ENCODE peak calls at places on chromosomes 12 and 14, in eight cellular contexts. One of them, this sample, is unnamed.

GRCh38 chr12:24133385-24133784 is 183.9 kb upstream of the SOX5 start:
- DNase-seq in H1: peak; percentile 71
- DNase-seq in osteocyte: no peak
- DNase-seq in neural crest cell: no peak
- DNase-seq in fibroblast of lung: no peak
- DNase-seq in endodermal cell: peak; percentile 95
- DNase-seq in AG09309: no peak
- DNase-seq in astrocyte of the spinal cord: no peak
- DNase-seq in this sample: no peak

GRCh38 chr12:123546281-123546680 is 12.8 kb upstream of the RILPL1 start:
- DNase-seq in H1: no peak
- DNase-seq in osteocyte: no peak
- DNase-seq in neural crest cell: no peak
- DNase-seq in fibroblast of lung: peak; percentile 6
- DNase-seq in endodermal cell: peak; percentile 61
- DNase-seq in AG09309: no peak
- DNase-seq in astrocyte of the spinal cord: no peak
- DNase-seq in this sample: no peak

GRCh38 chr14:22977434-22977683 is 5.0 kb downstream of the AJUBA start:
- DNase-seq in H1: no peak
- DNase-seq in osteocyte: no peak
- DNase-seq in neural crest cell: no peak
- DNase-seq in fibroblast of lung: no peak
- DNase-seq in endodermal cell: no peak
- DNase-seq in AG09309: no peak
- DNase-seq in astrocyte of the spinal cord: no peak
- DNase-seq in this sample: no peak

GRCh38 chr12:53561590-53561953 is 54.3 kb upstream of the NPFF start:
- DNase-seq in H1: no peak
- DNase-seq in osteocyte: no peak
- DNase-seq in neural crest cell: no peak
- DNase-seq in fibroblast of lung: peak; percentile 88
- DNase-seq in endodermal cell: no peak
- DNase-seq in AG09309: peak; percentile 73
- DNase-seq in astrocyte of the spinal cord: peak; percentile 93
- DNase-seq in this sample: no peak

GRCh38 chr14:94113490-94113889 is 3.0 kb downstream of the IFI27 start:
- DNase-seq in H1: no peak
- DNase-seq in osteocyte: no peak
- DNase-seq in neural crest cell: no peak
- DNase-seq in fibroblast of lung: no peak
- DNase-seq in endodermal cell: peak; percentile 17
- DNase-seq in AG09309: no peak
- DNase-seq in astrocyte of the spinal cord: peak; percentile 42
- DNase-seq in this sample: no peak

GRCh38 chr12:104352106-104352713 is 48.7 kb downstream of the EID3 start:
- DNase-seq in H1: peak; percentile 29
- DNase-seq in osteocyte: peak; percentile 21
- DNase-seq in neural crest cell: no peak
- DNase-seq in fibroblast of lung: no peak
- DNase-seq in endodermal cell: peak; percentile 38
- DNase-seq in AG09309: no peak
- DNase-seq in astrocyte of the spinal cord: no peak
- DNase-seq in this sample: no peak

GRCh38 chr14:54730156-54730961 is 163.4 kb downstream of the SAMD4A start:
- DNase-seq in H1: no peak
- DNase-seq in osteocyte: peak; percentile 19
- DNase-seq in neural crest cell: no peak
- DNase-seq in fibroblast of lung: peak; percentile 72
- DNase-seq in endodermal cell: no peak
- DNase-seq in AG09309: peak; percentile 48
- DNase-seq in astrocyte of the spinal cord: peak; percentile 62
- DNase-seq in this sample: no peak

GRCh38 chr14:89469210-89470198 is 52.5 kb upstream of the FOXN3 start:
- DNase-seq in H1: no peak
- DNase-seq in osteocyte: no peak
- DNase-seq in neural crest cell: no peak
- DNase-seq in fibroblast of lung: no peak
- DNase-seq in endodermal cell: no peak
- DNase-seq in AG09309: no peak
- DNase-seq in astrocyte of the spinal cord: no peak
- DNase-seq in this sample: no peak

GRCh38 chr12:128578045-128578444 is 245.7 kb downstream of the SLC15A4 start:
- DNase-seq in H1: no peak
- DNase-seq in osteocyte: no peak
- DNase-seq in neural crest cell: no peak
- DNase-seq in fibroblast of lung: no peak
- DNase-seq in endodermal cell: no peak
- DNase-seq in AG09309: no peak
- DNase-seq in astrocyte of the spinal cord: no peak
- DNase-seq in this sample: peak; percentile 53

DNA sequence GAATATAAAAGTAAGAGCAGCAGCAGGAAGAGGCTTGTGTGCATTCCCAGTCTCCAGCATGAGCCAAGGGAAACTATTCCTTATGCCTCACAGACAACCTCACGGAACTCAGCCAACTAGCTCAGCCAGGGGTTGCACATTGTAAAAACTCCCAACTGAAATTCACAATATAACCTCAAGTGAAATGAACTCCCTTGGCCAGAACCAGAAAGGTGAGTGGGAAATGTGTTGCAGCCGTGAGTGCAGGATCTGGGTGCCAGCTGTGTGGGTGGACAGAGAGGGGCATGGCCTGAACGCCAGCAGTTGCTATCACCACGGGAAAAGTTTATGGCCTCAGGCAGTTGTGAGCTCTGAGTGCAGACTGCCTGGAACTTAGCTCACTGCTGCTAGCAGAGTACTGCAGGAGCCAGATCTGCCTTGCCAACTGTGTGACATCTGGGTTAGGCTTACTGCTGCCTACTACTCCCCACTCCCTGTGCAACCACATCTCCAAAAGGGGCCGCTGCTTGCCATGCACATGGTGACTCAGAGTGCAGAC is 2.3 kb upstream of the CLEC1A start:
- DNase-seq in H1: no peak
- DNase-seq in osteocyte: no peak
- DNase-seq in neural crest cell: no peak
- DNase-seq in fibroblast of lung: peak; percentile 45
- DNase-seq in endodermal cell: no peak
- DNase-seq in AG09309: peak; percentile 58
- DNase-seq in astrocyte of the spinal cord: peak; percentile 44
- DNase-seq in this sample: no peak
- TF ChIP-seq CTCF in H1: no peak
- TF ChIP-seq CTCF in osteocyte: no peak
- TF ChIP-seq CTCF in neural crest cell: no peak
- TF ChIP-seq CTCF in fibroblast of lung: no peak
- TF ChIP-seq CTCF in endodermal cell: no peak
- TF ChIP-seq CTCF in AG09309: no peak
- TF ChIP-seq CTCF in astrocyte of the spinal cord: no peak
- TF ChIP-seq CTCF in this sample: no peak

DNA sequence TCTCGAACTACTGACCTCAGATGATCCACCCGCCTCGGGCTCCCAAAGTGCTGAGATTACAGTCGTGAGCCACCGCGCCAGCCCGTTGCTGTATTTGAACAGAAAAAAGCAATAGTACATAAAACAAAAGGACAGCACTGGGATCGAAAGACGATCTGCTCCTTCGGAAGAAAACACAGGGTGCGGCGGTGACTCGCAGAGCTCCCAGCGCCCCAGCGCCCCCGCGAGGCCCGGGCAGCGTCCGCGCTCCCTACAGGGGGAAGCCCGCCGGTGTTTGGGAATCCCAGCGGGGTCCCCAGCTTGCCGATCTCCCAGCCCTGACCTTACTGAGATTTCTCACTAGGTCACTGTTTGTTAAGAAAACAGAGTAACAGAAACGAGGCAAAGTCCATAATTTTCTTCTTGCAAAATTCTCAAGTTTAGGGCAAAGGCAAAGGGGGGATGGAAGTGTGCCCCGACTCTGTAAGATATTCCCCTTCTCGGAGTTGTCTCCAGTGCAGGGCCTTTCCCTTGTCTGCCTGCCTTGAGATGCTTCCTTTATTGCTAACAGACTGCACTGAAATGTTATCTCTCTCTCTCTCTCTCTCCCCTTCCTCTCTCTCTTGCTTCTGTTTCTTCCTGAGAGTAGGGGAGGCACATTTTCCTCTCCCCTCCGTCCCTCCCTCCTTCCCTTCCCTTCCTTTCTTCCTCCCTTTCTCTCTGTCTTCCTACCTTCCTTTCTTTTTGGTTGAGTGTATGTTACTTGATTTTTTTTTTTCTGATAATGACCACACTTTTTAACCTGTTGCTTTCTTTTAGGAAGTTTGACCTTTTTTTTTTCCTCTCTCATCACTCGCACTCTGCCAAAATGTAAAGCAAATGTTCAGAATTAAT is 92.0 kb downstream of the TMEM30B start:
- DNase-seq in H1: peak; percentile 83
- DNase-seq in osteocyte: peak; percentile 92
- DNase-seq in neural crest cell: peak; percentile 30
- DNase-seq in fibroblast of lung: peak; percentile 84
- DNase-seq in endodermal cell: peak; percentile 91
- DNase-seq in AG09309: no peak
- DNase-seq in astrocyte of the spinal cord: peak; percentile 90
- DNase-seq in this sample: no peak
- TF ChIP-seq CTCF in H1: peak; percentile 49
- TF ChIP-seq CTCF in osteocyte: peak; percentile 82
- TF ChIP-seq CTCF in neural crest cell: peak; percentile 51
- TF ChIP-seq CTCF in fibroblast of lung: peak; percentile 56
- TF ChIP-seq CTCF in endodermal cell: peak; percentile 83
- TF ChIP-seq CTCF in AG09309: peak; percentile 55
- TF ChIP-seq CTCF in astrocyte of the spinal cord: peak; percentile 81
- TF ChIP-seq CTCF in this sample: peak; percentile 30

DNA sequence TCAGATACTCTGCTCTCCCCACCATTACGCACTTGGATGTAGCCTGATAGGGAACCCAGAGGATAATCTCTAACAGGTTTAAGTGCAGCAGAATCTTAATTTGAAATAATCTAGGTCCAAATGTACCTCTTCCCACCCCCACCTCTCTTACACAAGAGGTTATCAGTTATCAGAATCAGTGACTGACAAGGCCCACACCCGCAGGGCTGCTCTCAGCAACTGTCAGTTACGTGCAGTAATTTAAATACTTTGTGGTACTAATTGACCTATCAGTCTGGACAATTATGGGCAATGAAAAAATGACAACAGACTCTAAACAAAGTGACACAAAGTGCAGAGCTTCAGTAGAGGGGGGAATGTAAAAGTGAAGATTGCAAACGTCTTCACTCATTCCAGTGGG is 74.0 kb downstream of the CLIP1 start:
- DNase-seq in H1: no peak
- DNase-seq in osteocyte: peak; percentile 30
- DNase-seq in neural crest cell: no peak
- DNase-seq in fibroblast of lung: no peak
- DNase-seq in endodermal cell: no peak
- DNase-seq in AG09309: no peak
- DNase-seq in astrocyte of the spinal cord: no peak
- DNase-seq in this sample: no peak
- TF ChIP-seq CTCF in H1: no peak
- TF ChIP-seq CTCF in osteocyte: no peak
- TF ChIP-seq CTCF in neural crest cell: no peak
- TF ChIP-seq CTCF in fibroblast of lung: no peak
- TF ChIP-seq CTCF in endodermal cell: no peak
- TF ChIP-seq CTCF in AG09309: no peak
- TF ChIP-seq CTCF in astrocyte of the spinal cord: no peak
- TF ChIP-seq CTCF in this sample: no peak

GRCh38 chr14:105322791-105323556 is 8.4 kb downstream of the PACS2 start:
- DNase-seq in H1: no peak
- DNase-seq in osteocyte: no peak
- DNase-seq in neural crest cell: no peak
- DNase-seq in fibroblast of lung: no peak
- DNase-seq in endodermal cell: peak; percentile 32
- DNase-seq in AG09309: no peak
- DNase-seq in astrocyte of the spinal cord: no peak
- DNase-seq in this sample: no peak
- TF ChIP-seq CTCF in H1: no peak
- TF ChIP-seq CTCF in osteocyte: no peak
- TF ChIP-seq CTCF in neural crest cell: no peak
- TF ChIP-seq CTCF in fibroblast of lung: no peak
- TF ChIP-seq CTCF in endodermal cell: no peak
- TF ChIP-seq CTCF in AG09309: no peak
- TF ChIP-seq CTCF in astrocyte of the spinal cord: no peak
- TF ChIP-seq CTCF in this sample: no peak

DNA sequence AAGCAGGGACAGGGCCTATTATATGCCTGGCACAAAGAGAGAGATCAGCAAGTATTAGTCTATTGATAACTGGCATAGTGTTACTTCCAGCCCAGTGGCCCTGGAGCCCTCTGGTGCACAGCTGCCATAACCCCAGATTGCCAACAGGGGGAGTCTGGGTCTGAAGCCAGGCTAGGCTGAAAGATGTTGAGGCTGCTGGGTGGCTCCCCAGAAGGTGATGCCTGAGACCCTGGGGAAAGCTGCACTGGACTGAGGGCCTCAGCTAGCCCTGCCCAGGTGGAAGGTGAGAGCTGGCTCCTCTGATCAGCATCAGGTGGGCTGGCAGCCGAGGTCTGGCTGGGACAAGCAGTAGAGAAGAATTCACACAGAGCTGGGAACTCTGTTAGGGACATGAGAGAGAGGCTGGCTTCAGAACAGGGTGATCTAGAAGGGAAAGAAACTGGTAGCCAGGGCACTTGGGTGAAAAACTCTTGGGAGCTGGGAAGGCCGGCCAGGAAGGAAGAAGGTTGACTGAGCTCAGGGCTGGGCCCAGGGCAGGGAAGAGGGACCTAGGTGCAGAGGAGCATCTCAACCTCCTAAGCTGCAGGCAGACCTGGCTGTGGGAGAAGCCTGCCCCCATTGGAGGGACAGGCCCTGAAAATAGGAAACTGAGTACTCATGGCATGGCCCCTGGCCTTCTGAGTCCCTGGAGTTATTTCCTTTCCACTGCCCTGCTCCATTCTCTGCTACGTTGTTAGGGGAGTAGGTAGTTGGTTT is 3.9 kb downstream of the GZMH start:
- DNase-seq in H1: peak; percentile 81
- DNase-seq in osteocyte: no peak
- DNase-seq in neural crest cell: peak; percentile 9
- DNase-seq in fibroblast of lung: no peak
- DNase-seq in endodermal cell: peak; percentile 91
- DNase-seq in AG09309: no peak
- DNase-seq in astrocyte of the spinal cord: no peak
- DNase-seq in this sample: no peak
- TF ChIP-seq CTCF in H1: peak; percentile 87
- TF ChIP-seq CTCF in osteocyte: peak; percentile 29
- TF ChIP-seq CTCF in neural crest cell: peak; percentile 56
- TF ChIP-seq CTCF in fibroblast of lung: peak; percentile 43
- TF ChIP-seq CTCF in endodermal cell: peak; percentile 84
- TF ChIP-seq CTCF in AG09309: peak; percentile 56
- TF ChIP-seq CTCF in astrocyte of the spinal cord: no peak
- TF ChIP-seq CTCF in this sample: peak; percentile 64

DNA sequence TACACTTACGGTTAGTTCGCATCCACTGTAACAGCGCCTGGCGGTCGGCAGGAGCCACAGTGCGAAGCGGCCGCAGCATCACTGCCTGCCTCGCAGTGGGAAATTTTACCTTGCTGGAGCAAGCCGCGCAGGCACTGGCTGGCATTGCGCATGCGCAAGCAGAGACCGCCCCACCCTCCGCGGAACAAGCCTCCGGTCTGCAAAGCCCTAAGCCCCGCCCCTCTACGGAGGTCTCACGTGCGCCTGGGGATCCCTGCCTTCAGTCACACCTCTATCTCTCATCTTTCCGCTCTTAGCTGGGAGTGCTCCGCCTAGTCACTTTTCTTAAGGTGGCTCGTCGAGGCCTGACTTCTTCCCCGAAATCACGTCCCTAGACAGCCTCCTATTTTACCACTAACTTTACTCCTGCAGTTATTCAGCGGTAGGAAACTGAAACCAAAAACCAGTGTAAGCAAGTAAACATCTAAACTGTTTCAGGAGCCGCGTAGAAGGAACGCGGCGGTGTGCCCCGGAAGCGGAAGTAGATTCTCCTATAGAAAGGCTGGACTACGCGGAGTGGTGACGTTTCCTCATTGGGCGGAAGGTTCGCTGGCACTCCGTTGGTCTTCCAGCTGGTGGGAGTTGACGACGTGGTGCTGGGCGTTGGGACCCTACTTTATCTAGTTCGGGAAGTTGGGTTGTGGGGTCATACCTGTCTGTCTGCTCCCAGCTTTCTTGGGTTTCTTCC is at the start of gene SRP54:
- DNase-seq in H1: peak; percentile 99
- DNase-seq in osteocyte: peak; percentile 99
- DNase-seq in neural crest cell: peak; percentile 98
- DNase-seq in fibroblast of lung: peak; percentile 98
- DNase-seq in endodermal cell: peak; percentile 100
- DNase-seq in AG09309: peak; percentile 87
- DNase-seq in astrocyte of the spinal cord: peak; percentile 98
- DNase-seq in this sample: peak; percentile 56
- TF ChIP-seq CTCF in H1: peak; percentile 35
- TF ChIP-seq CTCF in osteocyte: no peak
- TF ChIP-seq CTCF in neural crest cell: peak; percentile 13
- TF ChIP-seq CTCF in fibroblast of lung: no peak
- TF ChIP-seq CTCF in endodermal cell: peak; percentile 46
- TF ChIP-seq CTCF in AG09309: peak; percentile 33
- TF ChIP-seq CTCF in astrocyte of the spinal cord: peak; percentile 33
- TF ChIP-seq CTCF in this sample: no peak

This sample was measured in D721Med.